ENCODE peak calls at places on chromosome 3, in eight cellular contexts. R is cardiac fibroblast; P is stimulated activated CD4-positive, alpha-beta T cell treated with anti-CD3 and anti-CD28 coated beads, Interleukin-4, amount 100 ng/mL, for 4 hours; N is spleen; Z is left cardiac atrium; E is RWPE2; J is H4; I is midbrain. K is an unnamed sample.

GRCh38 chr3:187568171-187568570 is 102.0 kb downstream of the SST start:
- DNase-seq in Z (no peak), R (peak; percentile 5), E (no peak), P (no peak), J (no peak), N (no peak), I (no peak), K (no peak)

GRCh38 chr3:17070560-17070959 is 185.8 kb downstream of the PLCL2 start:
- DNase-seq in I (no peak), J (peak; percentile 89), P (no peak), E (no peak), N (no peak), R (peak; percentile 55), Z (peak; percentile 34), K (peak; percentile 65)

GRCh38 chr3:126149960-126150515 is 30.3 kb downstream of the ALDH1L1 start:
- DNase-seq in I (no peak), N (peak; percentile 39), P (no peak), Z (no peak), R (no peak), J (no peak), E (no peak), K (no peak)

GRCh38 chr3:197550489-197550888 is 5.3 kb downstream of the BDH1 start:
- DNase-seq in I (no peak), P (no peak), E (no peak), R (no peak), N (no peak), Z (no peak), J (no peak), K (no peak)

GRCh38 chr3:63387568-63387967 is 109.5 kb downstream of the SYNPR start:
- DNase-seq in Z (no peak), J (peak; percentile 26), P (no peak), E (no peak), N (no peak), R (no peak), I (no peak), K (no peak)

GRCh38 chr3:108221403-108221802 is 821 bp downstream of the IFT57 start:
- DNase-seq in P (no peak), Z (no peak), I (peak; percentile 26), R (peak; percentile 9), N (no peak), J (no peak), E (no peak), K (no peak)

GRCh38 chr3:188656196-188656982 is 502.4 kb downstream of the LPP start:
- DNase-seq in E (no peak), N (no peak), Z (no peak), I (no peak), R (peak; percentile 28), J (peak; percentile 24), P (no peak), K (no peak)

GRCh38 chr3:158702815-158703481 is 29.3 kb downstream of the RARRES1 start:
- DNase-seq in I (no peak), E (no peak), J (no peak), P (no peak), N (no peak), Z (no peak), R (peak; percentile 79), K (no peak)

GRCh38 chr3:58005662-58006061 is 2.6 kb upstream of the FLNB start:
- DNase-seq in J (no peak), P (no peak), I (no peak), R (peak; percentile 65), N (no peak), E (no peak), Z (no peak), K (no peak)

GRCh38 chr3:38247366-38248035 is 18.1 kb upstream of the SLC22A13 start:
- DNase-seq in E (no peak), I (peak; percentile 8), R (peak; percentile 86), P (no peak), Z (no peak), J (peak; percentile 42), N (no peak), K (no peak)

GRCh38 chr3:3806856-3807255 is 7.6 kb downstream of the LRRN1 start:
- DNase-seq in N (no peak), R (no peak), I (no peak), J (no peak), E (no peak), P (no peak), Z (no peak), K (no peak)

GRCh38 chr3:100352296-100353178 is 18.0 kb downstream of the NIT2 start:
- DNase-seq in Z (no peak), R (no peak), I (no peak), N (no peak), E (no peak), J (no peak), P (no peak), K (no peak)

GRCh38 chr3:3998140-3998977 is 199.1 kb downstream of the LRRN1 start:
- DNase-seq in P (no peak), E (no peak), I (peak; percentile 23), J (peak; percentile 54), R (peak; percentile 18), N (no peak), Z (no peak), K (no peak)

GRCh38 chr3:127673191-127674098 is 693 bp downstream of the ABTB1 start:
- DNase-seq in I (no peak), P (peak; percentile 39), N (peak; percentile 95), E (peak; percentile 60), Z (peak; percentile 74), R (peak; percentile 75), J (no peak), K (peak; percentile 64)

GRCh38 chr3:187063286-187064081 is 75.8 kb downstream of the RPL39L start:
- DNase-seq in R (peak; percentile 20), I (no peak), P (no peak), E (no peak), J (no peak), Z (no peak), N (no peak), K (no peak)

GRCh38 chr3:126083511-126083912 is 412 bp downstream of the SLC41A3 start:
- DNase-seq in P (no peak), E (no peak), Z (peak; percentile 58), N (peak; percentile 91), J (no peak), R (peak; percentile 37), I (peak; percentile 36), K (no peak)

GRCh38 chr3:148943531-148944200 is 47.7 kb upstream of the GYG1 start:
- DNase-seq in I (peak; percentile 78), E (no peak), R (peak; percentile 90), P (no peak), Z (no peak), J (peak; percentile 91), N (no peak), K (no peak)

GRCh38 chr3:150627557-150627956 is 24.4 kb downstream of the SELENOT start:
- DNase-seq in E (no peak), R (peak; percentile 78), N (no peak), I (no peak), Z (no peak), P (no peak), J (no peak), K (no peak)

GRCh38 chr3:195881276-195881988 is 26.9 kb downstream of the TNK2 start:
- DNase-seq in Z (no peak), N (peak; percentile 35), R (no peak), E (no peak), I (no peak), J (no peak), P (no peak), K (peak; percentile 19)

GRCh38 chr3:105367063-105367405 is 325 bp downstream of the ALCAM start:
- DNase-seq in R (no peak), Z (peak; percentile 28), I (no peak), P (peak; percentile 21), E (no peak), J (peak; percentile 13), N (peak; percentile 89), K (no peak)

GRCh38 chr3:171462224-171462623 is 2.0 kb upstream of the TNIK start:
- DNase-seq in N (no peak), I (no peak), R (no peak), P (no peak), E (no peak), Z (no peak), J (no peak), K (no peak)

GRCh38 chr3:128278761-128279593 is 125.7 kb downstream of the EEFSEC start:
- DNase-seq in P (no peak), E (no peak), R (peak; percentile 94), Z (peak; percentile 81), I (peak; percentile 27), N (peak; percentile 76), J (peak; percentile 95), K (peak; percentile 68)

GRCh38 chr3:48528754-48529153 is 24.8 kb upstream of the SHISA5 start:
- DNase-seq in E (no peak), J (no peak), I (no peak), P (no peak), N (no peak), R (peak; percentile 18), Z (no peak), K (no peak)

GRCh38 chr3:115615001-115615447 is 8.3 kb upstream of the GAP43 start:
- DNase-seq in I (no peak), P (no peak), R (peak; percentile 11), J (peak; percentile 33), Z (no peak), E (no peak), N (no peak), K (no peak)

GRCh38 chr3:31550452-31551251 is 17.9 kb downstream of the STT3B start:
- DNase-seq in N (no peak), E (no peak), Z (no peak), J (no peak), R (peak; percentile 43), P (no peak), I (peak; percentile 31), K (no peak)

GRCh38 chr3:171258316-171258715 is 201.9 kb downstream of the TNIK start:
- DNase-seq in R (peak; percentile 34), I (no peak), P (no peak), J (no peak), N (no peak), Z (no peak), E (no peak), K (no peak)

GRCh38 chr3:66452247-66453040 is 48.4 kb downstream of the LRIG1 start:
- DNase-seq in I (peak; percentile 48), N (no peak), Z (no peak), J (no peak), R (peak; percentile 45), E (no peak), P (no peak), K (no peak)

GRCh38 chr3:65854606-65855304 is 184.0 kb downstream of the MAGI1 start:
- DNase-seq in J (peak; percentile 19), Z (no peak), R (no peak), I (no peak), N (no peak), P (no peak), E (no peak), K (no peak)

GRCh38 chr3:196968233-196969000 is at the start of gene PIGZ:
- DNase-seq in I (peak; percentile 38), P (peak; percentile 58), R (peak; percentile 51), J (no peak), N (peak; percentile 86), E (no peak), Z (peak; percentile 53), K (peak; percentile 44)

GRCh38 chr3:137012097-137012501 is 54.3 kb downstream of the IL20RB start:
- DNase-seq in R (peak; percentile 64), N (no peak), Z (no peak), P (no peak), J (peak; percentile 44), E (no peak), I (no peak), K (no peak)

GRCh38 chr3:66598168-66598567 is 97.3 kb upstream of the LRIG1 start:
- DNase-seq in N (no peak), E (no peak), R (no peak), Z (no peak), J (no peak), I (no peak), P (no peak), K (no peak)

GRCh38 chr3:77026904-77027634 is 12.8 kb upstream of the ROBO2 start:
- DNase-seq in I (no peak), P (no peak), J (no peak), Z (no peak), R (no peak), E (no peak), N (no peak), K (no peak)

GRCh38 chr3:72487078-72487765 is 361.0 kb downstream of the SHQ1 start:
- DNase-seq in P (peak; percentile 38), I (no peak), J (peak; percentile 87), E (peak; percentile 69), Z (peak; percentile 72), R (peak; percentile 87), N (no peak), K (peak; percentile 87)

GRCh38 chr3:123527046-123527445 is 57.8 kb downstream of the HACD2 start:
- DNase-seq in Z (no peak), P (no peak), N (no peak), I (no peak), E (no peak), R (no peak), J (no peak), K (no peak)